ENCODE peak calls at places on chromosomes 11 and 22, in four cellular contexts. R, B, A and F are unnamed samples.

GRCh38 chr11:66958956-66959274 is 732 bp upstream of the PC start:
- DNase-seq in B (no peak), A (peak), R (no peak), F (no peak)

GRCh38 chr22:35467788-35468187 is 67.8 kb downstream of the MCM5 start:
- DNase-seq in A (peak), B (peak), R (peak), F (no peak)

GRCh38 chr11:75475767-75476650 is 43.0 kb upstream of the KLHL35 start:
- DNase-seq in B (no peak), A (peak), R (peak), F (no peak)

GRCh38 chr22:43185860-43186261 is 1.1 kb downstream of the TTLL12 start:
- DNase-seq in R (peak), B (peak), A (peak), F (no peak)

GRCh38 chr11:109309153-109309552 is 112.8 kb upstream of the C11orf87 start:
- DNase-seq in B (no peak), R (no peak), A (peak), F (no peak)

GRCh38 chr11:108693852-108694251 is 29.0 kb downstream of the DDX10 start:
- DNase-seq in B (peak), R (peak), A (peak), F (no peak)

GRCh38 chr11:15493921-15494630 is 379.4 kb downstream of the INSC start:
- DNase-seq in B (no peak), A (no peak), R (peak), F (no peak)

GRCh38 chr22:48240165-48240934 is 1477.9 kb downstream of the TBC1D22A start:
- DNase-seq in A (no peak), R (no peak), B (no peak), F (no peak)

GRCh38 chr22:45671051-45671782 is 417 bp upstream of the ATXN10 start:
- DNase-seq in B (peak), R (no peak), A (peak), F (no peak)

GRCh38 chr22:27798526-27799333 is 2.8 kb downstream of the MN1 start:
- DNase-seq in B (no peak), R (no peak), A (no peak), F (no peak)

GRCh38 chr22:36641902-36642640 is 61.5 kb downstream of the CACNG2 start:
- DNase-seq in A (peak), R (peak), B (no peak), F (no peak)

GRCh38 chr11:108788565-108789199 is 123.8 kb downstream of the DDX10 start:
- DNase-seq in R (peak), A (peak), B (peak), F (no peak)

GRCh38 chr11:62593434-62594044 is 2.2 kb upstream of the TUT1 start:
- DNase-seq in A (peak), B (peak), R (peak), F (no peak)

GRCh38 chr11:45896392-45897068 is 10.5 kb downstream of the FREY1 start:
- DNase-seq in B (no peak), A (no peak), R (no peak), F (no peak)

GRCh38 chr11:122632178-122632824 is 23.2 kb upstream of the UBASH3B start:
- DNase-seq in R (peak), A (peak), B (no peak), F (peak)

GRCh38 chr11:74278103-74278502 is 33.3 kb downstream of the P4HA3 start:
- DNase-seq in R (no peak), B (no peak), A (no peak), F (no peak)

GRCh38 chr11:3130269-3131071 is 34.6 kb downstream of the OSBPL5 start:
- DNase-seq in A (no peak), B (no peak), R (peak), F (peak)

GRCh38 chr22:36336246-36337182 is 51.3 kb downstream of the MYH9 start:
- DNase-seq in R (no peak), B (no peak), A (no peak), F (no peak)

GRCh38 chr11:76587810-76588454 is 82.6 kb downstream of the LRRC32 start:
- DNase-seq in R (no peak), A (no peak), B (no peak), F (no peak)

GRCh38 chr11:130576146-130576545 is 127.7 kb downstream of the ADAMTS15 start:
- DNase-seq in B (no peak), A (no peak), R (no peak), F (no peak)

GRCh38 chr11:130066338-130066737 is 3.4 kb upstream of the APLP2 start:
- DNase-seq in R (no peak), B (no peak), A (no peak), F (no peak)

GRCh38 chr22:33023119-33023827 is 34.9 kb downstream of the SYN3 start:
- DNase-seq in R (no peak), A (no peak), B (no peak), F (no peak)

GRCh38 chr11:48073031-48073861 is 92.9 kb downstream of the PTPRJ start:
- DNase-seq in A (no peak), R (no peak), B (no peak), F (no peak)

GRCh38 chr22:42217019-42217751 is 53.3 kb downstream of the TCF20 start:
- DNase-seq in B (no peak), R (no peak), A (no peak), F (no peak)

GRCh38 chr11:11451501-11452005 is 98.5 kb upstream of the CSNK2A3 start:
- DNase-seq in B (no peak), A (no peak), R (no peak), F (peak)

GRCh38 chr11:96388891-96389603 is 665 bp downstream of the CCDC82 start:
- DNase-seq in B (peak), A (peak), R (no peak), F (no peak)

GRCh38 chr11:1586699-1587098 is 1.6 kb upstream of the KRTAP5-1 start:
- DNase-seq in A (no peak), R (no peak), B (no peak), F (no peak)

DNA sequence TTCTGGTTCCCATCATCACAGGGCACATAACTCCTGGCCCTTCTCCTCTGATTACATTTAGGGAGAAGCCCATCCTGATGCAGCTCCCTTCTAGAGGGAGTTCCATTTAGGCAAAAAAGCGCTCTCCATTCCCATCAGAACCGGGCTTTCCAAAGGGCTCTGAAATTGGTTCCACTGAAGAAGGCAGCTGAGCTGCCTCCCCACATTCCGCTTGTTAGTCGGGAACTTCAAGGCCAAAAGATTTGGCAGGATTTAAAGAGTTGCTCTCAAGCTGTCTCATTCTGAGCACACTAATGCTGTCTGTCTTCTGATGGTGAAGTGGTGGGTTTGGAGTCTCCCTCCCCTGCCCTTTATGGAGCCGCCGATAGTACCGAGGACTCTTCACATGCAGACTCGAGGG is 26.7 kb upstream of the CABP7 start:
- DNase-seq in B (no peak), R (no peak), A (no peak), F (no peak)
- H3K9ac ChIP-seq in B (no peak), R (no peak), A (no peak), F (no peak)

DNA sequence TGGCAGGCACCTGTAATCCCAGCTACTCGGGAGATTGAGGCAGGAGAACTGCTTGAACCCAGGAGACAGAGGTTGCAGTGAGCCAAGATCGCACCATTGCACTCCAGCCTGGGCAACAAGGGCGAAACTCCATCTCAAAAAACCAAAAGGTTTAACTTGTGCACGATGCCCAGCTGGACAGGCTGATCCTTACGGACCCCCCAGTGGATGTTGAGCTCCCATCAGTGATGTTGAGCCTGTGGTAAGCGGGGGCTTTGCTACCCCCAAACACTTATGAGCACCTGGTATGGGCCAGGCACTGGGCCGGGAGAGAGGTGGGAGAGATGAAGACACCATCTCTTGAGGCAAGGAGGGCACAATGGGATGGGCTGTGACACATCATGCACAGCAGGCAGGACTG is 7.4 kb upstream of the SERPIND1 start:
- DNase-seq in A (no peak), B (no peak), R (no peak), F (no peak)
- H3K9ac ChIP-seq in A (no peak), B (no peak), R (no peak), F (no peak)

GRCh38 chr11:69203901-69204245 is 48.1 kb downstream of the SMIM38 start:
- DNase-seq in B (no peak), R (no peak), A (no peak), F (no peak)

GRCh38 chr11:69205929-69206612 is 50.3 kb downstream of the SMIM38 start:
- DNase-seq in R (no peak), B (no peak), A (no peak), F (no peak)

GRCh38 chr11:69204246-69205124 is 48.8 kb downstream of the SMIM38 start:
- DNase-seq in B (no peak), R (no peak), A (no peak), F (no peak)

GRCh38 chr11:69207165-69207889 is 51.6 kb downstream of the SMIM38 start:
- DNase-seq in R (no peak), A (no peak), B (no peak), F (no peak)

DNA sequence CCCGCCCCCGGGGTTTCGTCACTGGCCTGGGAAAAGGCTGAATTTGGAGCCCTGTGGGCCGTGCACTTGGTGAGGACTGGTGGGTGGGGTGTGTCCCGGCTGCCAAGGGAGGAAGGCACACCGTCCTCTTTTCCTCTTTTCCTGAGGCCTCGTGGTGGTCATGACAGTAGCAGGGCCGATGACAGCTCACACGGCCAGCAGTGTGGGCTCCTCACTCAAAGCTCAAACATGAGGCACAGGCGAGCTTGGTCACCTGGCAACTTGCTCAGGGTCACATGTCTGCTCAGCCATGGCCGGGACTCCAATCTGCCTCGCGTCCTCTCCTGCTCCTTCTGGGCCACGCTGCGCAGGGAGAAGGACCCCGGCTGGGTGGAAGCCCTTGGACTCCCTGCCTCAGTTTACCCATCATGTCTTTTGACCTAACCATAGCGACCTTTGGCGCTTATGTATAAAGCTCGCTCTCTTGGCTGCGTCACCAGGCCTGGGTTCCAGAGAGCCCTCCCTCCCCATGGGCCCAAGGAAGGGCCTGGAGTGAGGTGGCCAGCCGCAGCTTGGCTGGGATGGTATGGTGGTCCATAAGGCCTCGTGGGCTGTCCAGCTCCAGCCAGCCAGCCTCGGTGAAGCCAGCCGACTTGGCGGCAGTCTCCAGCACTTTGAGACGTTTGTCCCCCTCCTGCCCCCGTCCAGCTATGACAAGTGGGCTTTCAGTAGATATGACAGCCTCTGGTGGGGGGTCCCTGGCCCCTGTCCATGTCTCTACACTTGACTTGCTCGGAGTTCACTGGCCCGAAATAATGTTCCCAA is 49.6 kb downstream of the SMIM38 start:
- DNase-seq in B (no peak), R (no peak), A (no peak), F (no peak)
- H3K9ac ChIP-seq in B (no peak), R (no peak), A (no peak), F (no peak)

GRCh38 chr22:39317756-39318506 is 1.5 kb downstream of the RPL3 start:
- DNase-seq in R (no peak), B (peak), A (peak), F (peak)

GRCh38 chr22:39318507-39319283 is 728 bp downstream of the RPL3 start:
- DNase-seq in A (peak), R (no peak), B (no peak), F (peak)

GRCh38 chr22:39317084-39317755 is 2.2 kb downstream of the RPL3 start:
- DNase-seq in B (no peak), A (peak), R (no peak), F (peak)

GRCh38 chr22:39315389-39315788 is 4.0 kb downstream of the RPL3 start:
- DNase-seq in B (peak), A (peak), R (no peak), F (peak)

GRCh38 chr22:39316440-39317083 is 2.9 kb downstream of the RPL3 start:
- DNase-seq in A (peak), B (peak), R (peak), F (peak)
- H3K9ac ChIP-seq in A (peak), B (peak), R (peak), F (peak)